ENCODE peak calls at places on chromosomes 6 and 20, in ten cellular contexts. One of them, this sample, is unnamed.

GRCh38 chr6:145532361-145532760 is 203.0 kb downstream of the EPM2A start:
- DNase-seq in K562: no peak
- DNase-seq in GM12865: no peak
- DNase-seq in RWPE1: no peak
- DNase-seq in PC-3: peak; percentile 50
- DNase-seq in left ventricle myocardium inferior: no peak
- DNase-seq in activated CD8-positive, alpha-beta memory T cell treated with anti-CD3 and anti-CD28 coated beads for 4 hours: no peak
- DNase-seq in lower leg skin: no peak
- DNase-seq in ACHN: no peak
- DNase-seq in putamen: no peak
- DNase-seq in this sample: no peak

GRCh38 chr20:25125636-25126035 is 43.7 kb upstream of the VSX1 start:
- DNase-seq in K562: no peak
- DNase-seq in GM12865: no peak
- DNase-seq in RWPE1: no peak
- DNase-seq in PC-3: no peak
- DNase-seq in left ventricle myocardium inferior: no peak
- DNase-seq in activated CD8-positive, alpha-beta memory T cell treated with anti-CD3 and anti-CD28 coated beads for 4 hours: no peak
- DNase-seq in lower leg skin: peak; percentile 26
- DNase-seq in ACHN: no peak
- DNase-seq in putamen: no peak
- DNase-seq in this sample: peak; percentile 0

GRCh38 chr20:39358052-39358451 is 395.9 kb downstream of the DHX35 start:
- DNase-seq in K562: no peak
- DNase-seq in GM12865: peak; percentile 77
- DNase-seq in RWPE1: no peak
- DNase-seq in PC-3: no peak
- DNase-seq in left ventricle myocardium inferior: no peak
- DNase-seq in activated CD8-positive, alpha-beta memory T cell treated with anti-CD3 and anti-CD28 coated beads for 4 hours: no peak
- DNase-seq in lower leg skin: no peak
- DNase-seq in ACHN: no peak
- DNase-seq in putamen: peak; percentile 2
- DNase-seq in this sample: no peak

GRCh38 chr6:128841518-128841917 is 41.4 kb upstream of the LAMA2 start:
- DNase-seq in K562: no peak
- DNase-seq in GM12865: no peak
- DNase-seq in RWPE1: no peak
- DNase-seq in PC-3: peak; percentile 11
- DNase-seq in left ventricle myocardium inferior: no peak
- DNase-seq in activated CD8-positive, alpha-beta memory T cell treated with anti-CD3 and anti-CD28 coated beads for 4 hours: no peak
- DNase-seq in lower leg skin: no peak
- DNase-seq in ACHN: no peak
- DNase-seq in putamen: no peak
- DNase-seq in this sample: no peak

GRCh38 chr6:135113855-135114254 is 59.2 kb upstream of the HBS1L start:
- DNase-seq in K562: no peak
- DNase-seq in GM12865: no peak
- DNase-seq in RWPE1: no peak
- DNase-seq in PC-3: no peak
- DNase-seq in left ventricle myocardium inferior: no peak
- DNase-seq in activated CD8-positive, alpha-beta memory T cell treated with anti-CD3 and anti-CD28 coated beads for 4 hours: no peak
- DNase-seq in lower leg skin: no peak
- DNase-seq in ACHN: no peak
- DNase-seq in putamen: no peak
- DNase-seq in this sample: no peak

GRCh38 chr20:32087117-32087516 is 22.4 kb upstream of the TM9SF4 start:
- DNase-seq in K562: no peak
- DNase-seq in GM12865: no peak
- DNase-seq in RWPE1: no peak
- DNase-seq in PC-3: no peak
- DNase-seq in left ventricle myocardium inferior: no peak
- DNase-seq in activated CD8-positive, alpha-beta memory T cell treated with anti-CD3 and anti-CD28 coated beads for 4 hours: no peak
- DNase-seq in lower leg skin: no peak
- DNase-seq in ACHN: no peak
- DNase-seq in putamen: no peak
- DNase-seq in this sample: no peak

GRCh38 chr6:159169193-159169555 is at the start of gene FNDC1:
- DNase-seq in K562: peak; percentile 79
- DNase-seq in GM12865: peak; percentile 33
- DNase-seq in RWPE1: peak; percentile 21
- DNase-seq in PC-3: no peak
- DNase-seq in left ventricle myocardium inferior: peak; percentile 38
- DNase-seq in activated CD8-positive, alpha-beta memory T cell treated with anti-CD3 and anti-CD28 coated beads for 4 hours: no peak
- DNase-seq in lower leg skin: no peak
- DNase-seq in ACHN: peak; percentile 19
- DNase-seq in putamen: no peak
- DNase-seq in this sample: no peak

GRCh38 chr6:10659697-10660348 is 34.6 kb downstream of the C6orf52 start:
- DNase-seq in K562: no peak
- DNase-seq in GM12865: no peak
- DNase-seq in RWPE1: no peak
- DNase-seq in PC-3: no peak
- DNase-seq in left ventricle myocardium inferior: peak; percentile 16
- DNase-seq in activated CD8-positive, alpha-beta memory T cell treated with anti-CD3 and anti-CD28 coated beads for 4 hours: no peak
- DNase-seq in lower leg skin: no peak
- DNase-seq in ACHN: peak; percentile 51
- DNase-seq in putamen: no peak
- DNase-seq in this sample: no peak

GRCh38 chr6:41372526-41373366 is 37.3 kb downstream of the NCR2 start:
- DNase-seq in K562: no peak
- DNase-seq in GM12865: no peak
- DNase-seq in RWPE1: no peak
- DNase-seq in PC-3: no peak
- DNase-seq in left ventricle myocardium inferior: no peak
- DNase-seq in activated CD8-positive, alpha-beta memory T cell treated with anti-CD3 and anti-CD28 coated beads for 4 hours: no peak
- DNase-seq in lower leg skin: no peak
- DNase-seq in ACHN: no peak
- DNase-seq in putamen: no peak
- DNase-seq in this sample: no peak

GRCh38 chr6:106975699-106976032 is 1.1 kb upstream of the CD24 start:
- DNase-seq in K562: no peak
- DNase-seq in GM12865: no peak
- DNase-seq in RWPE1: no peak
- DNase-seq in PC-3: peak; percentile 26
- DNase-seq in left ventricle myocardium inferior: no peak
- DNase-seq in activated CD8-positive, alpha-beta memory T cell treated with anti-CD3 and anti-CD28 coated beads for 4 hours: no peak
- DNase-seq in lower leg skin: no peak
- DNase-seq in ACHN: peak; percentile 44
- DNase-seq in putamen: no peak
- DNase-seq in this sample: no peak

GRCh38 chr6:53979468-53980067 is 131.7 kb upstream of the MLIP start:
- DNase-seq in K562: peak; percentile 29
- DNase-seq in GM12865: peak; percentile 54
- DNase-seq in RWPE1: peak; percentile 34
- DNase-seq in PC-3: peak; percentile 76
- DNase-seq in left ventricle myocardium inferior: no peak
- DNase-seq in activated CD8-positive, alpha-beta memory T cell treated with anti-CD3 and anti-CD28 coated beads for 4 hours: no peak
- DNase-seq in lower leg skin: no peak
- DNase-seq in ACHN: peak; percentile 49
- DNase-seq in putamen: no peak
- DNase-seq in this sample: no peak

GRCh38 chr6:45411959-45412358 is 34.2 kb upstream of the SUPT3H start:
- DNase-seq in K562: no peak
- DNase-seq in GM12865: no peak
- DNase-seq in RWPE1: no peak
- DNase-seq in PC-3: peak; percentile 73
- DNase-seq in left ventricle myocardium inferior: no peak
- DNase-seq in activated CD8-positive, alpha-beta memory T cell treated with anti-CD3 and anti-CD28 coated beads for 4 hours: no peak
- DNase-seq in lower leg skin: no peak
- DNase-seq in ACHN: no peak
- DNase-seq in putamen: no peak
- DNase-seq in this sample: no peak

GRCh38 chr6:34357937-34358336 is 34.5 kb downstream of the NUDT3 start:
- DNase-seq in K562: no peak
- DNase-seq in GM12865: no peak
- DNase-seq in RWPE1: no peak
- DNase-seq in PC-3: no peak
- DNase-seq in left ventricle myocardium inferior: no peak
- DNase-seq in activated CD8-positive, alpha-beta memory T cell treated with anti-CD3 and anti-CD28 coated beads for 4 hours: no peak
- DNase-seq in lower leg skin: no peak
- DNase-seq in ACHN: no peak
- DNase-seq in putamen: no peak
- DNase-seq in this sample: no peak

GRCh38 chr6:163599136-163599535 is 184.6 kb downstream of the QKI start:
- DNase-seq in K562: no peak
- DNase-seq in GM12865: no peak
- DNase-seq in RWPE1: no peak
- DNase-seq in PC-3: no peak
- DNase-seq in left ventricle myocardium inferior: no peak
- DNase-seq in activated CD8-positive, alpha-beta memory T cell treated with anti-CD3 and anti-CD28 coated beads for 4 hours: no peak
- DNase-seq in lower leg skin: no peak
- DNase-seq in ACHN: no peak
- DNase-seq in putamen: no peak
- DNase-seq in this sample: no peak

GRCh38 chr6:17820055-17820454 is 113.3 kb upstream of the NUP153 start:
- DNase-seq in K562: peak; percentile 78
- DNase-seq in GM12865: no peak
- DNase-seq in RWPE1: no peak
- DNase-seq in PC-3: peak; percentile 14
- DNase-seq in left ventricle myocardium inferior: no peak
- DNase-seq in activated CD8-positive, alpha-beta memory T cell treated with anti-CD3 and anti-CD28 coated beads for 4 hours: no peak
- DNase-seq in lower leg skin: no peak
- DNase-seq in ACHN: no peak
- DNase-seq in putamen: no peak
- DNase-seq in this sample: no peak

GRCh38 chr6:149899486-149899885 is 1.6 kb upstream of the RAET1E start:
- DNase-seq in K562: no peak
- DNase-seq in GM12865: no peak
- DNase-seq in RWPE1: no peak
- DNase-seq in PC-3: no peak
- DNase-seq in left ventricle myocardium inferior: no peak
- DNase-seq in activated CD8-positive, alpha-beta memory T cell treated with anti-CD3 and anti-CD28 coated beads for 4 hours: no peak
- DNase-seq in lower leg skin: peak; percentile 82
- DNase-seq in ACHN: no peak
- DNase-seq in putamen: no peak
- DNase-seq in this sample: no peak

GRCh38 chr6:5213851-5214507 is 46.8 kb downstream of the LYRM4 start:
- DNase-seq in K562: no peak
- DNase-seq in GM12865: no peak
- DNase-seq in RWPE1: no peak
- DNase-seq in PC-3: peak; percentile 39
- DNase-seq in left ventricle myocardium inferior: no peak
- DNase-seq in activated CD8-positive, alpha-beta memory T cell treated with anti-CD3 and anti-CD28 coated beads for 4 hours: no peak
- DNase-seq in lower leg skin: no peak
- DNase-seq in ACHN: no peak
- DNase-seq in putamen: no peak
- DNase-seq in this sample: no peak

GRCh38 chr6:73604020-73604419 is 49.8 kb downstream of the SLC17A5 start:
- DNase-seq in K562: no peak
- DNase-seq in GM12865: no peak
- DNase-seq in RWPE1: no peak
- DNase-seq in PC-3: no peak
- DNase-seq in left ventricle myocardium inferior: no peak
- DNase-seq in activated CD8-positive, alpha-beta memory T cell treated with anti-CD3 and anti-CD28 coated beads for 4 hours: no peak
- DNase-seq in lower leg skin: no peak
- DNase-seq in ACHN: no peak
- DNase-seq in putamen: no peak
- DNase-seq in this sample: no peak

GRCh38 chr6:162942860-162943259 is 215.1 kb downstream of the PACRG start:
- DNase-seq in K562: no peak
- DNase-seq in GM12865: no peak
- DNase-seq in RWPE1: no peak
- DNase-seq in PC-3: no peak
- DNase-seq in left ventricle myocardium inferior: no peak
- DNase-seq in activated CD8-positive, alpha-beta memory T cell treated with anti-CD3 and anti-CD28 coated beads for 4 hours: no peak
- DNase-seq in lower leg skin: no peak
- DNase-seq in ACHN: no peak
- DNase-seq in putamen: no peak
- DNase-seq in this sample: no peak

GRCh38 chr20:25336561-25337422 is 53.8 kb downstream of the ABHD12 start:
- DNase-seq in K562: peak; percentile 14
- DNase-seq in GM12865: no peak
- DNase-seq in RWPE1: peak; percentile 73
- DNase-seq in PC-3: peak; percentile 54
- DNase-seq in left ventricle myocardium inferior: no peak
- DNase-seq in activated CD8-positive, alpha-beta memory T cell treated with anti-CD3 and anti-CD28 coated beads for 4 hours: no peak
- DNase-seq in lower leg skin: no peak
- DNase-seq in ACHN: peak; percentile 19
- DNase-seq in putamen: no peak
- DNase-seq in this sample: no peak

GRCh38 chr20:62678553-62678952 is 30.1 kb upstream of the NTSR1 start:
- DNase-seq in K562: no peak
- DNase-seq in GM12865: no peak
- DNase-seq in RWPE1: no peak
- DNase-seq in PC-3: no peak
- DNase-seq in left ventricle myocardium inferior: no peak
- DNase-seq in activated CD8-positive, alpha-beta memory T cell treated with anti-CD3 and anti-CD28 coated beads for 4 hours: no peak
- DNase-seq in lower leg skin: no peak
- DNase-seq in ACHN: no peak
- DNase-seq in putamen: no peak
- DNase-seq in this sample: no peak

GRCh38 chr6:158834675-158835385 is 15.7 kb upstream of the EZR start:
- DNase-seq in K562: no peak
- DNase-seq in GM12865: no peak
- DNase-seq in RWPE1: no peak
- DNase-seq in PC-3: no peak
- DNase-seq in left ventricle myocardium inferior: no peak
- DNase-seq in activated CD8-positive, alpha-beta memory T cell treated with anti-CD3 and anti-CD28 coated beads for 4 hours: no peak
- DNase-seq in lower leg skin: no peak
- DNase-seq in ACHN: no peak
- DNase-seq in putamen: no peak
- DNase-seq in this sample: no peak

GRCh38 chr6:110951986-110952794 is 6.3 kb upstream of the GTF3C6 start:
- DNase-seq in K562: no peak
- DNase-seq in GM12865: no peak
- DNase-seq in RWPE1: peak; percentile 69
- DNase-seq in PC-3: peak; percentile 89
- DNase-seq in left ventricle myocardium inferior: no peak
- DNase-seq in activated CD8-positive, alpha-beta memory T cell treated with anti-CD3 and anti-CD28 coated beads for 4 hours: no peak
- DNase-seq in lower leg skin: no peak
- DNase-seq in ACHN: peak; percentile 91
- DNase-seq in putamen: no peak
- DNase-seq in this sample: no peak

GRCh38 chr6:2823104-2823850 is 18.4 kb downstream of the SERPINB1 start:
- DNase-seq in K562: no peak
- DNase-seq in GM12865: no peak
- DNase-seq in RWPE1: no peak
- DNase-seq in PC-3: peak; percentile 88
- DNase-seq in left ventricle myocardium inferior: no peak
- DNase-seq in activated CD8-positive, alpha-beta memory T cell treated with anti-CD3 and anti-CD28 coated beads for 4 hours: no peak
- DNase-seq in lower leg skin: no peak
- DNase-seq in ACHN: no peak
- DNase-seq in putamen: no peak
- DNase-seq in this sample: no peak

GRCh38 chr6:131101911-131102680 is 33.2 kb upstream of the AKAP7 start:
- DNase-seq in K562: no peak
- DNase-seq in GM12865: no peak
- DNase-seq in RWPE1: peak; percentile 26
- DNase-seq in PC-3: peak; percentile 70
- DNase-seq in left ventricle myocardium inferior: no peak
- DNase-seq in activated CD8-positive, alpha-beta memory T cell treated with anti-CD3 and anti-CD28 coated beads for 4 hours: no peak
- DNase-seq in lower leg skin: no peak
- DNase-seq in ACHN: peak; percentile 72
- DNase-seq in putamen: no peak
- DNase-seq in this sample: no peak